ENCODE peak calls at places on chromosomes 5 and 9, in eight cellular contexts. G, N, B, Q, C, H, R and E are unnamed samples.

GRCh38 chr5:52356311-52356918 is 431.3 kb upstream of the ITGA1 start:
- DNase-seq in N (peak; percentile 59), Q (no peak), C (no peak), G (peak; percentile 24), H (no peak), R (no peak), B (no peak), E (no peak)

GRCh38 chr9:69176446-69177135 is 2.5 kb downstream of the TJP2 start:
- DNase-seq in R (no peak), G (peak; percentile 38), H (no peak), Q (no peak), B (no peak), N (no peak), C (no peak), E (no peak)

GRCh38 chr5:132012385-132013005 is 1.0 kb upstream of the ACSL6 start:
- DNase-seq in N (peak; percentile 88), Q (no peak), H (peak; percentile 49), C (peak; percentile 72), R (no peak), G (peak; percentile 71), B (peak; percentile 51), E (no peak)

GRCh38 chr5:171521219-171521633 is 101.8 kb downstream of the FGF18 start:
- DNase-seq in B (no peak), H (no peak), G (peak; percentile 92), N (peak; percentile 52), Q (no peak), C (peak; percentile 84), R (peak; percentile 82), E (peak; percentile 84)

GRCh38 chr9:3903906-3904305 is 378.1 kb upstream of the RFX3 start:
- DNase-seq in Q (no peak), N (no peak), C (no peak), H (no peak), R (no peak), B (no peak), G (no peak), E (no peak)

GRCh38 chr9:123284658-123285057 is 16.3 kb upstream of the STRBP start:
- DNase-seq in R (no peak), G (no peak), N (no peak), H (no peak), B (no peak), Q (no peak), C (no peak), E (no peak)

GRCh38 chr5:112238473-112238872 is 180.6 kb downstream of the EPB41L4A start:
- DNase-seq in Q (no peak), G (no peak), C (no peak), B (no peak), R (no peak), H (no peak), N (no peak), E (no peak)

GRCh38 chr9:125085703-125086477 is 57.4 kb downstream of the SCAI start:
- DNase-seq in Q (no peak), G (no peak), R (no peak), C (no peak), H (no peak), N (no peak), B (no peak), E (no peak)

GRCh38 chr5:10457682-10458574 is 16.2 kb downstream of the ROPN1L start:
- DNase-seq in C (no peak), G (no peak), H (no peak), N (peak; percentile 23), Q (no peak), R (no peak), B (no peak), E (no peak)

GRCh38 chr5:123807177-123807900 is 295.4 kb downstream of the CSNK1G3 start:
- DNase-seq in H (no peak), N (no peak), C (no peak), R (no peak), B (no peak), Q (no peak), G (no peak), E (no peak)

GRCh38 chr5:125011014-125011413 is 264.6 kb upstream of the ZNF608 start:
- DNase-seq in H (no peak), N (no peak), C (no peak), B (no peak), G (no peak), Q (no peak), R (no peak), E (no peak)

GRCh38 chr5:150486402-150487198 is 21.3 kb upstream of the NDST1 start:
- DNase-seq in H (no peak), C (no peak), G (peak; percentile 60), B (peak; percentile 71), N (peak; percentile 95), R (no peak), Q (peak; percentile 48), E (no peak)

GRCh38 chr9:77772641-77773040 is 124.5 kb upstream of the GNA14 start:
- DNase-seq in G (no peak), B (no peak), C (no peak), N (no peak), R (no peak), H (no peak), Q (no peak), E (no peak)

GRCh38 chr5:137617806-137618205 is 118.1 kb downstream of the KLHL3 start:
- DNase-seq in C (peak; percentile 64), B (no peak), Q (no peak), G (peak; percentile 22), R (no peak), N (no peak), H (no peak), E (no peak)

GRCh38 chr5:154394328-154394727 is 51.5 kb upstream of the SAP30L start:
- DNase-seq in G (no peak), C (no peak), B (no peak), Q (no peak), N (no peak), H (no peak), R (no peak), E (no peak)
- TF ChIP-seq CTCF in G (no peak), C (no peak), B (no peak), Q (no peak), N (no peak), H (no peak), R (no peak), E (no peak)

DNA sequence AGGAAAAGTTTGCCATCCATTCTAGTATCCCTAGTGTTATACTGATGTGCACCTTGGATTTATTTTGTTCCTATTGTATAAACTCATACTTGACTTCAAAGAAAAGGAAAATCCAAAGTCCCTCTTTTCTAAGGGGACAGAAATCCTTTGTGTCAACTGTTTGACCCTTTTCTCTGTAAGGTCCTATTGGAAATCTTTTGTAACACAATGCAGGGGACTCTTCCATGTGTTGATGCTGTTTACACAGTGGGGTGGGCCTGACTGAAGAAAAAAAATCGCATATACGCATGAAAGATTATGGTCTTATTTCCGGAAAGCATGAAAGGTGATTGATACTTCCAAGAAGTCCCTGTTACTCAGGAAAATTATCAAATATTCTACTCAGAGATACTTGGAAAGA is 1.0 kb upstream of the VCAN start:
- DNase-seq in G (no peak), C (no peak), Q (no peak), N (no peak), R (no peak), B (peak; percentile 56), H (no peak), E (no peak)
- H3K4me3 ChIP-seq in G (no peak overlapping the region), C (no peak overlapping the region), Q (no peak overlapping the region), N (peak overlapping the region; percentile 76), R (no peak overlapping the region), B (no peak overlapping the region), H (peak overlapping the region; percentile 51), E (no peak overlapping the region)

GRCh38 chr5:179263391-179264052 is 81.7 kb downstream of the ADAMTS2 start:
- DNase-seq in H (peak; percentile 54), G (no peak), N (no peak), B (no peak), R (no peak), Q (no peak), C (no peak), E (no peak)

GRCh38 chr5:179260324-179261070 is 84.8 kb downstream of the ADAMTS2 start:
- DNase-seq in H (no peak), C (no peak), Q (no peak), B (no peak), G (no peak), N (no peak), R (no peak), E (no peak)

GRCh38 chr5:179262126-179262920 is 82.9 kb downstream of the ADAMTS2 start:
- DNase-seq in G (no peak), C (no peak), Q (no peak), B (no peak), R (no peak), N (no peak), H (peak; percentile 56), E (no peak)

GRCh38 chr5:179259731-179260323 is 85.4 kb downstream of the ADAMTS2 start:
- DNase-seq in C (no peak), G (no peak), R (no peak), B (no peak), N (no peak), Q (no peak), H (peak; percentile 61), E (no peak)

DNA sequence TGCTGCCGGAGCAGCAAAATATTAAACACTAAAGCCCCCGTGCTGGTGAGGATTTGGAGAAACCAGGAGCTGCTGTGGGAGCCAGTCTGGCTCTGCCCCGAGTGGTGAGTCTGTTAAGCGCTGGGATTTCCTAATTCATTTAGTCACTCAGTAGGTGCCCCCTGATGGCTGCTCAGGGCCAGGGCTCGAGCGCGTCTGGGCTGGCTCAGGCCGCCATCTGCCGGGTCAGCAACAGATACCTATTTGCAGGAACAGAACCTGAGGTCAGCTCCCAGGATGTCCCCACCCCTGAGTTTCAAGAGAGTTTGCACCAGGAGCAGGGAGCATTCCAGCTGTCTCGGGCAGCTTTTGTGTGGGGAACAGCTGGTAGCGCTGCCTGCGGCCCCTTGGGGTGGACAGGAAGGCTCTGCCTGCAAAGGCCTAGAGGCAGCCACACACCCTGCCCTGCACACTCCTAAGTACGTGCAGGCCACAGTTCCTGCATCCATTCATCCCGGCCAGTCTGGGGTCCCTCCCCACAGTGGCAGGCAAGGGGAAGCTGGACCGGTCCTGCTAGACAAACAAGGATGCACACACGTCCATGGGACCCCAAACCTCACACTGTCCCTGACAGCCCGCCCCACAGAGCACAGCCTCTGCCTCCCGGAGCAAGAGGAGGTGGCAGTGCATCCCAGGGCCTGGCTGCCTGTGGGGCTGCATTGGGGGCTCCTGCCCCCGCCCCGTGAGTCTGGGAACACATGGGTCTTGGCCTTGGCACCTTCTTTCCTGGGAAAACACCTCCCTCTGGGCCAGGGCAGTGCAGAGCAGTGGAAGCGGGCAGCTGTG is 83.7 kb downstream of the ADAMTS2 start:
- DNase-seq in C (no peak), R (no peak), H (peak; percentile 60), Q (no peak), G (peak; percentile 59), N (peak; percentile 92), B (peak; percentile 75), E (no peak)
- TF ChIP-seq CTCF in C (peak; percentile 67), R (peak; percentile 61), H (no peak), Q (no peak), G (peak; percentile 53), N (peak; percentile 78), B (peak; percentile 86), E (peak; percentile 43)

DNA sequence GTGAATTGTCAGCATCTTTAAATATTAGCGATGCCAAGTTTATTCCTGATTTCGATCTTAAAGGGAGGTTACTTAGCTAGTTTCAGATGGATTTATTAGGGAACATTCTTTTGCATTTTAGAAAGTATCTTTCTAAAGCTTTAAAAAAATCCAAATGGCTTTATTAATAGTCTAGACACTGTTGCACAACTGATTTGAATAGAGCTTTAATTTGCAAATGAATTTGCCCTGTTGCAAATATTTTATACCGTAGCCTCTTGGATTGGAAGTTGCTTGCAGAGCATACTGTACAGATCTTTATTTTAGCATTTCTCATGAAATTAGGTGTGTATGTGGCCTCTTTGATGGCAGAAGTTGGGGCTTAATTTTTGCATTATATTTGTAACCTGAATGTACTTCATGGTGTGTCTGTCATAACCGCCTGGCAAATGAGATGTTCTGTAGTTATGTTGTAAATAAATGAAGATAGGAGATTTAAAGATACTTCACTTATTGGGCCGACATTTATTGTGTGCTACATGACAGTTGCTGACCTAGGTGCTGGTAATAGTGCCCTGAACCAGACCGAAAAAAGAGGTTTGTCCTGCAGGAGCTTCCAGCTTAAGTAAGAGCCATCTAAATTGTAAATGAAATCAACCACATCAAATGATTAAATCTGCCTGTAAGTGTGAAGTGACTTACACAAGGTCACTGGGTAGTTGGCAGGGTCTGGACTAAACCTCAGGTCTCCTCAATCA is 1.8 kb downstream of the TCERG1 start:
- DNase-seq in N (peak; percentile 11), G (no peak), Q (no peak), B (no peak), R (no peak), C (no peak), H (no peak), E (no peak)
- H3K4me3 ChIP-seq in N (peak overlapping the region; percentile 99), G (peak overlapping the region; percentile 96), Q (no peak overlapping the region), B (peak overlapping the region; percentile 81), R (no peak overlapping the region), C (peak overlapping the region; percentile 96), H (no peak overlapping the region), E (no peak overlapping the region)